ENCODE peak calls at places on chromosomes 11 and 22, in ten cellular contexts. One of them, this sample, is unnamed.
A peak's percentile ranks its signal among the peaks of the same experiment; 100 is the strongest.

GRCh38 chr22:32589007-32589406 is 114.4 kb downstream of the FBXO7 start:
- DNase-seq in NCI-H446: no peak
- DNase-seq in T-helper 9 cell: no peak
- DNase-seq in HS-5: no peak
- DNase-seq in A549: no peak
- DNase-seq in EH: peak; percentile 29
- DNase-seq in sigmoid colon: no peak
- DNase-seq in activated CD4-positive, alpha-beta T cell treated with anti-CD3 and anti-CD28 coated beads for 24 hours: no peak
- DNase-seq in NAMALWA: no peak
- DNase-seq in stimulated activated CD4-positive, alpha-beta T cell treated with anti-CD3 and anti-CD28 coated beads, Interleukin-15, amount 100 ng/mL, for 48 hours: no peak
- DNase-seq in this sample: no peak

GRCh38 chr11:13358871-13359270 is 81.3 kb downstream of the BMAL1 start:
- DNase-seq in stimulated activated CD4-positive, alpha-beta T cell treated with anti-CD3 and anti-CD28 coated beads, Interleukin-15, amount 100 ng/mL, for 48 hours: no peak
- DNase-seq in EH: peak; percentile 88
- DNase-seq in T-helper 9 cell: no peak
- DNase-seq in HS-5: no peak
- DNase-seq in A549: no peak
- DNase-seq in activated CD4-positive, alpha-beta T cell treated with anti-CD3 and anti-CD28 coated beads for 24 hours: no peak
- DNase-seq in NCI-H446: no peak
- DNase-seq in sigmoid colon: no peak
- DNase-seq in NAMALWA: no peak
- DNase-seq in this sample: peak; percentile 43

GRCh38 chr22:40107244-40107643 is 70.5 kb upstream of the TNRC6B start:
- DNase-seq in activated CD4-positive, alpha-beta T cell treated with anti-CD3 and anti-CD28 coated beads for 24 hours: no peak
- DNase-seq in sigmoid colon: no peak
- DNase-seq in NAMALWA: peak; percentile 31
- DNase-seq in NCI-H446: no peak
- DNase-seq in A549: no peak
- DNase-seq in T-helper 9 cell: no peak
- DNase-seq in EH: peak; percentile 13
- DNase-seq in stimulated activated CD4-positive, alpha-beta T cell treated with anti-CD3 and anti-CD28 coated beads, Interleukin-15, amount 100 ng/mL, for 48 hours: no peak
- DNase-seq in HS-5: no peak
- DNase-seq in this sample: peak; percentile 20

GRCh38 chr11:32312206-32312817 is 123.0 kb downstream of the WT1 start:
- DNase-seq in EH: no peak
- DNase-seq in activated CD4-positive, alpha-beta T cell treated with anti-CD3 and anti-CD28 coated beads for 24 hours: no peak
- DNase-seq in A549: peak; percentile 24
- DNase-seq in T-helper 9 cell: no peak
- DNase-seq in sigmoid colon: no peak
- DNase-seq in stimulated activated CD4-positive, alpha-beta T cell treated with anti-CD3 and anti-CD28 coated beads, Interleukin-15, amount 100 ng/mL, for 48 hours: no peak
- DNase-seq in NAMALWA: no peak
- DNase-seq in NCI-H446: no peak
- DNase-seq in HS-5: peak; percentile 61
- DNase-seq in this sample: peak; percentile 44

GRCh38 chr11:130585545-130585944 is 137.1 kb downstream of the ADAMTS15 start:
- DNase-seq in NCI-H446: no peak
- DNase-seq in HS-5: no peak
- DNase-seq in stimulated activated CD4-positive, alpha-beta T cell treated with anti-CD3 and anti-CD28 coated beads, Interleukin-15, amount 100 ng/mL, for 48 hours: no peak
- DNase-seq in T-helper 9 cell: no peak
- DNase-seq in EH: peak; percentile 89
- DNase-seq in activated CD4-positive, alpha-beta T cell treated with anti-CD3 and anti-CD28 coated beads for 24 hours: no peak
- DNase-seq in NAMALWA: no peak
- DNase-seq in A549: no peak
- DNase-seq in sigmoid colon: no peak
- DNase-seq in this sample: peak; percentile 53

GRCh38 chr11:37512156-37512780 is 914.2 kb upstream of the RAG2 start:
- DNase-seq in EH: peak; percentile 24
- DNase-seq in A549: no peak
- DNase-seq in stimulated activated CD4-positive, alpha-beta T cell treated with anti-CD3 and anti-CD28 coated beads, Interleukin-15, amount 100 ng/mL, for 48 hours: no peak
- DNase-seq in NAMALWA: no peak
- DNase-seq in HS-5: no peak
- DNase-seq in sigmoid colon: no peak
- DNase-seq in NCI-H446: no peak
- DNase-seq in T-helper 9 cell: no peak
- DNase-seq in activated CD4-positive, alpha-beta T cell treated with anti-CD3 and anti-CD28 coated beads for 24 hours: no peak
- DNase-seq in this sample: peak; percentile 18

GRCh38 chr22:21657361-21658118 is 8.3 kb upstream of the PPIL2 start:
- DNase-seq in activated CD4-positive, alpha-beta T cell treated with anti-CD3 and anti-CD28 coated beads for 24 hours: peak; percentile 75
- DNase-seq in sigmoid colon: no peak
- DNase-seq in A549: peak; percentile 75
- DNase-seq in NCI-H446: peak; percentile 44
- DNase-seq in HS-5: no peak
- DNase-seq in NAMALWA: peak; percentile 80
- DNase-seq in T-helper 9 cell: peak; percentile 76
- DNase-seq in stimulated activated CD4-positive, alpha-beta T cell treated with anti-CD3 and anti-CD28 coated beads, Interleukin-15, amount 100 ng/mL, for 48 hours: peak; percentile 51
- DNase-seq in EH: peak; percentile 55
- DNase-seq in this sample: peak; percentile 70

GRCh38 chr22:33923660-33924246 is 3.5 kb upstream of the LARGE1 start:
- DNase-seq in EH: peak; percentile 70
- DNase-seq in HS-5: no peak
- DNase-seq in activated CD4-positive, alpha-beta T cell treated with anti-CD3 and anti-CD28 coated beads for 24 hours: peak; percentile 16
- DNase-seq in NAMALWA: peak; percentile 87
- DNase-seq in stimulated activated CD4-positive, alpha-beta T cell treated with anti-CD3 and anti-CD28 coated beads, Interleukin-15, amount 100 ng/mL, for 48 hours: no peak
- DNase-seq in sigmoid colon: peak; percentile 75
- DNase-seq in A549: peak; percentile 43
- DNase-seq in NCI-H446: no peak
- DNase-seq in T-helper 9 cell: no peak
- DNase-seq in this sample: peak; percentile 59

GRCh38 chr11:82775736-82776346 is 42.2 kb upstream of the FAM181B start:
- DNase-seq in HS-5: peak; percentile 11
- DNase-seq in T-helper 9 cell: no peak
- DNase-seq in sigmoid colon: no peak
- DNase-seq in activated CD4-positive, alpha-beta T cell treated with anti-CD3 and anti-CD28 coated beads for 24 hours: no peak
- DNase-seq in A549: peak; percentile 42
- DNase-seq in stimulated activated CD4-positive, alpha-beta T cell treated with anti-CD3 and anti-CD28 coated beads, Interleukin-15, amount 100 ng/mL, for 48 hours: peak; percentile 12
- DNase-seq in NAMALWA: peak; percentile 81
- DNase-seq in NCI-H446: peak; percentile 62
- DNase-seq in EH: peak; percentile 67
- DNase-seq in this sample: peak; percentile 66

GRCh38 chr11:64096835-64097234 is 61.1 kb downstream of the FLRT1 start:
- DNase-seq in EH: no peak
- DNase-seq in HS-5: no peak
- DNase-seq in stimulated activated CD4-positive, alpha-beta T cell treated with anti-CD3 and anti-CD28 coated beads, Interleukin-15, amount 100 ng/mL, for 48 hours: no peak
- DNase-seq in A549: no peak
- DNase-seq in sigmoid colon: no peak
- DNase-seq in NCI-H446: no peak
- DNase-seq in activated CD4-positive, alpha-beta T cell treated with anti-CD3 and anti-CD28 coated beads for 24 hours: no peak
- DNase-seq in T-helper 9 cell: no peak
- DNase-seq in NAMALWA: no peak
- DNase-seq in this sample: no peak

GRCh38 chr11:85822814-85823213 is 11.9 kb upstream of the SYTL2 start:
- DNase-seq in T-helper 9 cell: no peak
- DNase-seq in A549: no peak
- DNase-seq in HS-5: no peak
- DNase-seq in EH: peak; percentile 73
- DNase-seq in NCI-H446: no peak
- DNase-seq in activated CD4-positive, alpha-beta T cell treated with anti-CD3 and anti-CD28 coated beads for 24 hours: no peak
- DNase-seq in sigmoid colon: no peak
- DNase-seq in stimulated activated CD4-positive, alpha-beta T cell treated with anti-CD3 and anti-CD28 coated beads, Interleukin-15, amount 100 ng/mL, for 48 hours: no peak
- DNase-seq in NAMALWA: no peak
- DNase-seq in this sample: peak; percentile 92

GRCh38 chr11:116823031-116823843 is at the start of gene APOA4:
- DNase-seq in stimulated activated CD4-positive, alpha-beta T cell treated with anti-CD3 and anti-CD28 coated beads, Interleukin-15, amount 100 ng/mL, for 48 hours: no peak
- DNase-seq in EH: no peak
- DNase-seq in A549: no peak
- DNase-seq in T-helper 9 cell: no peak
- DNase-seq in activated CD4-positive, alpha-beta T cell treated with anti-CD3 and anti-CD28 coated beads for 24 hours: no peak
- DNase-seq in NAMALWA: no peak
- DNase-seq in NCI-H446: no peak
- DNase-seq in sigmoid colon: no peak
- DNase-seq in HS-5: no peak
- DNase-seq in this sample: no peak

GRCh38 chr11:35558468-35558867 is 33.1 kb upstream of the PAMR1 start:
- DNase-seq in EH: peak; percentile 68
- DNase-seq in sigmoid colon: no peak
- DNase-seq in NAMALWA: no peak
- DNase-seq in A549: no peak
- DNase-seq in stimulated activated CD4-positive, alpha-beta T cell treated with anti-CD3 and anti-CD28 coated beads, Interleukin-15, amount 100 ng/mL, for 48 hours: no peak
- DNase-seq in T-helper 9 cell: no peak
- DNase-seq in NCI-H446: no peak
- DNase-seq in activated CD4-positive, alpha-beta T cell treated with anti-CD3 and anti-CD28 coated beads for 24 hours: no peak
- DNase-seq in HS-5: no peak
- DNase-seq in this sample: peak; percentile 24

GRCh38 chr22:20091690-20092476 is 11.8 kb downstream of the DGCR8 start:
- DNase-seq in NCI-H446: no peak
- DNase-seq in NAMALWA: no peak
- DNase-seq in sigmoid colon: no peak
- DNase-seq in A549: no peak
- DNase-seq in stimulated activated CD4-positive, alpha-beta T cell treated with anti-CD3 and anti-CD28 coated beads, Interleukin-15, amount 100 ng/mL, for 48 hours: no peak
- DNase-seq in EH: no peak
- DNase-seq in activated CD4-positive, alpha-beta T cell treated with anti-CD3 and anti-CD28 coated beads for 24 hours: no peak
- DNase-seq in T-helper 9 cell: no peak
- DNase-seq in HS-5: no peak
- DNase-seq in this sample: no peak

GRCh38 chr11:11822946-11823345 is 18.8 kb upstream of the USP47 start:
- DNase-seq in NAMALWA: no peak
- DNase-seq in A549: no peak
- DNase-seq in EH: no peak
- DNase-seq in sigmoid colon: no peak
- DNase-seq in activated CD4-positive, alpha-beta T cell treated with anti-CD3 and anti-CD28 coated beads for 24 hours: no peak
- DNase-seq in T-helper 9 cell: no peak
- DNase-seq in NCI-H446: no peak
- DNase-seq in HS-5: no peak
- DNase-seq in stimulated activated CD4-positive, alpha-beta T cell treated with anti-CD3 and anti-CD28 coated beads, Interleukin-15, amount 100 ng/mL, for 48 hours: no peak
- DNase-seq in this sample: no peak

GRCh38 chr11:69905611-69906452 is 86.6 kb upstream of the FGF3 start:
- DNase-seq in sigmoid colon: no peak
- DNase-seq in EH: no peak
- DNase-seq in stimulated activated CD4-positive, alpha-beta T cell treated with anti-CD3 and anti-CD28 coated beads, Interleukin-15, amount 100 ng/mL, for 48 hours: no peak
- DNase-seq in T-helper 9 cell: no peak
- DNase-seq in NCI-H446: no peak
- DNase-seq in A549: no peak
- DNase-seq in HS-5: no peak
- DNase-seq in NAMALWA: no peak
- DNase-seq in activated CD4-positive, alpha-beta T cell treated with anti-CD3 and anti-CD28 coated beads for 24 hours: no peak
- DNase-seq in this sample: no peak

GRCh38 chr22:24517446-24517845 is 22.3 kb downstream of the UPB1 start:
- DNase-seq in NAMALWA: no peak
- DNase-seq in NCI-H446: no peak
- DNase-seq in activated CD4-positive, alpha-beta T cell treated with anti-CD3 and anti-CD28 coated beads for 24 hours: no peak
- DNase-seq in A549: no peak
- DNase-seq in sigmoid colon: no peak
- DNase-seq in EH: no peak
- DNase-seq in T-helper 9 cell: no peak
- DNase-seq in stimulated activated CD4-positive, alpha-beta T cell treated with anti-CD3 and anti-CD28 coated beads, Interleukin-15, amount 100 ng/mL, for 48 hours: no peak
- DNase-seq in HS-5: no peak
- DNase-seq in this sample: no peak

GRCh38 chr11:128324051-128324481 is 263.3 kb downstream of the ETS1 start:
- DNase-seq in stimulated activated CD4-positive, alpha-beta T cell treated with anti-CD3 and anti-CD28 coated beads, Interleukin-15, amount 100 ng/mL, for 48 hours: no peak
- DNase-seq in activated CD4-positive, alpha-beta T cell treated with anti-CD3 and anti-CD28 coated beads for 24 hours: no peak
- DNase-seq in T-helper 9 cell: no peak
- DNase-seq in EH: no peak
- DNase-seq in NCI-H446: no peak
- DNase-seq in NAMALWA: no peak
- DNase-seq in HS-5: no peak
- DNase-seq in sigmoid colon: no peak
- DNase-seq in A549: no peak
- DNase-seq in this sample: no peak